ENCODE peak calls at places on chromosomes 7 and 10, in five cellular contexts. One of them, this sample, is unnamed.

GRCh38 chr7:17769918-17770317 is 170.4 kb downstream of the SNX13 start:
- DNase-seq in H1: peak; percentile 59
- DNase-seq in IMR-90: peak; percentile 75
- DNase-seq in neuronal stem cell: peak; percentile 55
- DNase-seq in mesendoderm: peak; percentile 81
- DNase-seq in this sample: peak; percentile 66

GRCh38 chr10:31739759-31740158 is 188.9 kb downstream of the ARHGAP12 start:
- DNase-seq in H1: no peak
- DNase-seq in IMR-90: peak; percentile 52
- DNase-seq in neuronal stem cell: no peak
- DNase-seq in mesendoderm: peak; percentile 50
- DNase-seq in this sample: no peak

GRCh38 chr7:158272509-158273137 is 315.0 kb downstream of the PTPRN2 start:
- DNase-seq in H1: no peak
- DNase-seq in IMR-90: no peak
- DNase-seq in neuronal stem cell: no peak
- DNase-seq in mesendoderm: no peak
- DNase-seq in this sample: peak; percentile 23

GRCh38 chr10:12846718-12847117 is 154.8 kb downstream of the CCDC3 start:
- DNase-seq in H1: no peak
- DNase-seq in IMR-90: peak; percentile 17
- DNase-seq in neuronal stem cell: no peak
- DNase-seq in mesendoderm: peak; percentile 29
- DNase-seq in this sample: no peak

GRCh38 chr10:48332871-48333216 is 26.4 kb downstream of the MAPK8 start:
- DNase-seq in H1: no peak
- DNase-seq in IMR-90: no peak
- DNase-seq in neuronal stem cell: no peak
- DNase-seq in mesendoderm: no peak
- DNase-seq in this sample: no peak

GRCh38 chr10:92990615-92991014 is 70.0 kb upstream of the CYP26C1 start:
- DNase-seq in H1: no peak
- DNase-seq in IMR-90: peak; percentile 55
- DNase-seq in neuronal stem cell: no peak
- DNase-seq in mesendoderm: peak; percentile 20
- DNase-seq in this sample: no peak

GRCh38 chr10:100970076-100970913 is 991 bp downstream of the SEMA4G start:
- DNase-seq in H1: peak; percentile 73
- DNase-seq in IMR-90: no peak
- DNase-seq in neuronal stem cell: no peak
- DNase-seq in mesendoderm: peak; percentile 61
- DNase-seq in this sample: peak; percentile 57

GRCh38 chr10:93294004-93294403 is 188.1 kb downstream of the MYOF start:
- DNase-seq in H1: no peak
- DNase-seq in IMR-90: no peak
- DNase-seq in neuronal stem cell: no peak
- DNase-seq in mesendoderm: no peak
- DNase-seq in this sample: no peak

GRCh38 chr7:134051020-134051419 is 76.1 kb upstream of the LRGUK start:
- DNase-seq in H1: no peak
- DNase-seq in IMR-90: no peak
- DNase-seq in neuronal stem cell: no peak
- DNase-seq in mesendoderm: no peak
- DNase-seq in this sample: no peak

DNA sequence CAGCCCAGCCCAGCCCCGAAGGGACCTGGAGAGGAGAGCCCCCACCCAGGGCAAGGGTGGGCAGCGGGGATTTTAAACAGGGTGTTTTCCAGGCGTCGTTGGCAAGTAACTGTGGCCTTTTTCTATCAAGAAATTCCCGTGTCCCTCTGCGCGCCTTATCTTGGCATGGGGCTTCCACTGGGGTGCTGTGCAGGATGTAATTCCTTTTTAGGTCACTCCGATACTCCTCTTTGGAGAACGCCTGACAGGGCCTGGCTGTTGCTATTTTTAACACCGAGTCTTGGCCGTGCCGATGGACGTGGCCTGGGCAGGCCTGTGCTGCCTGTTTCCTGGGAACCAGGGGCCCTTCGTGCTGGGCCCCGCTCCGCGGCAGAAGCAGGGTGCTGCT is 93.8 kb downstream of the INPP5A start:
- DNase-seq in H1: no peak
- DNase-seq in IMR-90: no peak
- DNase-seq in neuronal stem cell: no peak
- DNase-seq in mesendoderm: no peak
- DNase-seq in this sample: no peak
- H2BK15ac ChIP-seq in H1: no peak overlapping the region
- H2BK15ac ChIP-seq in IMR-90: no peak overlapping the region
- H2BK15ac ChIP-seq in neuronal stem cell: no peak overlapping the region
- H2BK15ac ChIP-seq in mesendoderm: no peak overlapping the region
- H2BK15ac ChIP-seq in this sample: no peak overlapping the region

GRCh38 chr10:5943536-5943935 is 33.8 kb downstream of the IL15RA start:
- DNase-seq in H1: no peak
- DNase-seq in IMR-90: peak; percentile 59
- DNase-seq in neuronal stem cell: no peak
- DNase-seq in mesendoderm: no peak
- DNase-seq in this sample: peak; percentile 61

GRCh38 chr10:5940807-5941218 is 36.5 kb downstream of the IL15RA start:
- DNase-seq in H1: no peak
- DNase-seq in IMR-90: no peak
- DNase-seq in neuronal stem cell: no peak
- DNase-seq in mesendoderm: no peak
- DNase-seq in this sample: no peak

GRCh38 chr10:5942001-5942400 is 35.3 kb downstream of the IL15RA start:
- DNase-seq in H1: no peak
- DNase-seq in IMR-90: no peak
- DNase-seq in neuronal stem cell: no peak
- DNase-seq in mesendoderm: no peak
- DNase-seq in this sample: no peak

GRCh38 chr10:5941579-5941978 is 35.8 kb downstream of the IL15RA start:
- DNase-seq in H1: no peak
- DNase-seq in IMR-90: no peak
- DNase-seq in neuronal stem cell: no peak
- DNase-seq in mesendoderm: no peak
- DNase-seq in this sample: no peak

GRCh38 chr10:5942471-5942870 is 34.9 kb downstream of the IL15RA start:
- DNase-seq in H1: no peak
- DNase-seq in IMR-90: no peak
- DNase-seq in neuronal stem cell: no peak
- DNase-seq in mesendoderm: no peak
- DNase-seq in this sample: no peak
- H3K27ac ChIP-seq in H1: no peak overlapping the region
- H3K27ac ChIP-seq in IMR-90: no peak overlapping the region
- H3K27ac ChIP-seq in neuronal stem cell: no peak overlapping the region
- H3K27ac ChIP-seq in mesendoderm: no peak overlapping the region
- H3K27ac ChIP-seq in this sample: no peak overlapping the region

GRCh38 chr10:102775201-102775972 is 31.6 kb downstream of the WBP1L start:
- DNase-seq in H1: no peak
- DNase-seq in IMR-90: peak; percentile 15
- DNase-seq in neuronal stem cell: no peak
- DNase-seq in mesendoderm: no peak
- DNase-seq in this sample: no peak
- H2BK15ac ChIP-seq in H1: peak overlapping the region; percentile 73
- H2BK15ac ChIP-seq in IMR-90: peak overlapping the region; percentile 30
- H2BK15ac ChIP-seq in neuronal stem cell: no peak overlapping the region
- H2BK15ac ChIP-seq in mesendoderm: no peak overlapping the region
- H2BK15ac ChIP-seq in this sample: no peak overlapping the region

GRCh38 chr10:62266611-62267010 is 2.0 kb downstream of the RTKN2 start:
- DNase-seq in H1: no peak
- DNase-seq in IMR-90: no peak
- DNase-seq in neuronal stem cell: no peak
- DNase-seq in mesendoderm: no peak
- DNase-seq in this sample: no peak

GRCh38 chr10:62270020-62270419 is 1.4 kb upstream of the RTKN2 start:
- DNase-seq in H1: no peak
- DNase-seq in IMR-90: no peak
- DNase-seq in neuronal stem cell: no peak
- DNase-seq in mesendoderm: no peak
- DNase-seq in this sample: no peak

GRCh38 chr10:62268027-62268398 is 631 bp downstream of the RTKN2 start:
- DNase-seq in H1: no peak
- DNase-seq in IMR-90: no peak
- DNase-seq in neuronal stem cell: no peak
- DNase-seq in mesendoderm: no peak
- DNase-seq in this sample: no peak

GRCh38 chr10:62266147-62266546 is 2.5 kb downstream of the RTKN2 start:
- DNase-seq in H1: no peak
- DNase-seq in IMR-90: no peak
- DNase-seq in neuronal stem cell: no peak
- DNase-seq in mesendoderm: no peak
- DNase-seq in this sample: no peak

GRCh38 chr10:62268399-62269076 is at the start of gene RTKN2:
- DNase-seq in H1: peak; percentile 93
- DNase-seq in IMR-90: peak; percentile 76
- DNase-seq in neuronal stem cell: peak; percentile 96
- DNase-seq in mesendoderm: peak; percentile 99
- DNase-seq in this sample: peak; percentile 99
- H3K27ac ChIP-seq in H1: peak within 1 kb of the TSS; percentile 71
- H3K27ac ChIP-seq in IMR-90: peak within 1 kb of the TSS; percentile 9
- H3K27ac ChIP-seq in neuronal stem cell: peak within 1 kb of the TSS; percentile 83
- H3K27ac ChIP-seq in mesendoderm: peak within 1 kb of the TSS; percentile 49
- H3K27ac ChIP-seq in this sample: no peak within 1 kb of the TSS

GRCh38 chr10:103854265-103854686 is 1.1 kb downstream of the SH3PXD2A start:
- DNase-seq in H1: peak; percentile 64
- DNase-seq in IMR-90: no peak
- DNase-seq in neuronal stem cell: peak; percentile 36
- DNase-seq in mesendoderm: peak; percentile 85
- DNase-seq in this sample: peak; percentile 51
- H2BK15ac ChIP-seq in H1: no peak overlapping the region
- H2BK15ac ChIP-seq in IMR-90: no peak overlapping the region
- H2BK15ac ChIP-seq in neuronal stem cell: no peak overlapping the region
- H2BK15ac ChIP-seq in mesendoderm: no peak overlapping the region
- H2BK15ac ChIP-seq in this sample: no peak overlapping the region

GRCh38 chr7:54831046-54831643 is 72.1 kb upstream of the SEC61G start:
- DNase-seq in H1: no peak
- DNase-seq in IMR-90: peak; percentile 54
- DNase-seq in neuronal stem cell: no peak
- DNase-seq in mesendoderm: peak; percentile 7
- DNase-seq in this sample: no peak
- H3K27ac ChIP-seq in H1: no peak overlapping the region
- H3K27ac ChIP-seq in IMR-90: no peak overlapping the region
- H3K27ac ChIP-seq in neuronal stem cell: no peak overlapping the region
- H3K27ac ChIP-seq in mesendoderm: no peak overlapping the region
- H3K27ac ChIP-seq in this sample: no peak overlapping the region

This sample was measured in H9.